ENCODE peak calls at places on chromosomes 13 and 19, in seven cellular contexts. One of them, this sample, is unnamed.

GRCh38 chr19:21439372-21439771 is 42.4 kb downstream of the ZNF493 start:
- DNase-seq in Peyer's patch: no peak
- DNase-seq in lower lobe of right lung: no peak
- DNase-seq in colonic mucosa: no peak
- DNase-seq in adrenal gland: no peak
- DNase-seq in IMR-90: no peak
- DNase-seq in neuronal stem cell: no peak
- DNase-seq in this sample: no peak

GRCh38 chr19:48330012-48330681 is 4.8 kb downstream of the EMP3 start:
- DNase-seq in Peyer's patch: peak
- DNase-seq in lower lobe of right lung: peak
- DNase-seq in colonic mucosa: peak
- DNase-seq in adrenal gland: peak
- DNase-seq in IMR-90: no peak
- DNase-seq in neuronal stem cell: peak
- DNase-seq in this sample: peak

GRCh38 chr13:75455962-75456361 is 26.0 kb downstream of the TBC1D4 start:
- DNase-seq in Peyer's patch: no peak
- DNase-seq in lower lobe of right lung: no peak
- DNase-seq in colonic mucosa: no peak
- DNase-seq in adrenal gland: no peak
- DNase-seq in IMR-90: no peak
- DNase-seq in neuronal stem cell: no peak
- DNase-seq in this sample: no peak

GRCh38 chr19:39676004-39676403 is 20.3 kb downstream of the LGALS16 start:
- DNase-seq in Peyer's patch: no peak
- DNase-seq in lower lobe of right lung: no peak
- DNase-seq in colonic mucosa: no peak
- DNase-seq in adrenal gland: no peak
- DNase-seq in IMR-90: no peak
- DNase-seq in neuronal stem cell: no peak
- DNase-seq in this sample: no peak

GRCh38 chr19:44637390-44637764 is 6.3 kb upstream of the PVR start:
- DNase-seq in Peyer's patch: no peak
- DNase-seq in lower lobe of right lung: no peak
- DNase-seq in colonic mucosa: no peak
- DNase-seq in adrenal gland: no peak
- DNase-seq in IMR-90: no peak
- DNase-seq in neuronal stem cell: no peak
- DNase-seq in this sample: no peak

GRCh38 chr19:42272989-42273406 is 3.9 kb downstream of the CIC start:
- DNase-seq in Peyer's patch: no peak
- DNase-seq in lower lobe of right lung: peak
- DNase-seq in colonic mucosa: no peak
- DNase-seq in adrenal gland: no peak
- DNase-seq in IMR-90: no peak
- DNase-seq in neuronal stem cell: no peak
- DNase-seq in this sample: no peak

GRCh38 chr19:58352760-58353671 is at the start of gene A1BG:
- DNase-seq in Peyer's patch: no peak
- DNase-seq in lower lobe of right lung: peak
- DNase-seq in colonic mucosa: no peak
- DNase-seq in adrenal gland: no peak
- DNase-seq in IMR-90: no peak
- DNase-seq in neuronal stem cell: no peak
- DNase-seq in this sample: peak

GRCh38 chr13:26022538-26023292 is 29.1 kb downstream of the SHISA2 start:
- DNase-seq in Peyer's patch: no peak
- DNase-seq in lower lobe of right lung: peak
- DNase-seq in colonic mucosa: no peak
- DNase-seq in adrenal gland: peak
- DNase-seq in IMR-90: peak
- DNase-seq in neuronal stem cell: no peak
- DNase-seq in this sample: no peak

GRCh38 chr19:57192064-57192395 is 730 bp downstream of the ZNF264 start:
- DNase-seq in Peyer's patch: no peak
- DNase-seq in lower lobe of right lung: no peak
- DNase-seq in colonic mucosa: no peak
- DNase-seq in adrenal gland: no peak
- DNase-seq in IMR-90: peak
- DNase-seq in neuronal stem cell: no peak
- DNase-seq in this sample: no peak

GRCh38 chr19:42178791-42179500 is 38.5 kb downstream of the DEDD2 start:
- DNase-seq in Peyer's patch: no peak
- DNase-seq in lower lobe of right lung: no peak
- DNase-seq in colonic mucosa: no peak
- DNase-seq in adrenal gland: no peak
- DNase-seq in IMR-90: no peak
- DNase-seq in neuronal stem cell: peak
- DNase-seq in this sample: no peak

GRCh38 chr13:65656740-65657329 is 1573.3 kb downstream of the PCDH9 start:
- DNase-seq in Peyer's patch: no peak
- DNase-seq in lower lobe of right lung: no peak
- DNase-seq in colonic mucosa: no peak
- DNase-seq in adrenal gland: no peak
- DNase-seq in IMR-90: peak
- DNase-seq in neuronal stem cell: no peak
- DNase-seq in this sample: no peak

GRCh38 chr19:10142701-10143375 is 23.1 kb upstream of the EIF3G start:
- DNase-seq in Peyer's patch: no peak
- DNase-seq in lower lobe of right lung: peak
- DNase-seq in colonic mucosa: no peak
- DNase-seq in adrenal gland: no peak
- DNase-seq in IMR-90: no peak
- DNase-seq in neuronal stem cell: no peak
- DNase-seq in this sample: peak

GRCh38 chr19:51027126-51027806 is 850 bp upstream of the KLK11 start:
- DNase-seq in Peyer's patch: no peak
- DNase-seq in lower lobe of right lung: no peak
- DNase-seq in colonic mucosa: no peak
- DNase-seq in adrenal gland: no peak
- DNase-seq in IMR-90: no peak
- DNase-seq in neuronal stem cell: no peak
- DNase-seq in this sample: no peak

GRCh38 chr13:77502104-77502720 is 33.3 kb upstream of the SCEL start:
- DNase-seq in Peyer's patch: no peak
- DNase-seq in lower lobe of right lung: no peak
- DNase-seq in colonic mucosa: no peak
- DNase-seq in adrenal gland: no peak
- DNase-seq in IMR-90: no peak
- DNase-seq in neuronal stem cell: no peak
- DNase-seq in this sample: no peak
- H3K27ac ChIP-seq in Peyer's patch: no peak
- H3K27ac ChIP-seq in lower lobe of right lung: no peak
- H3K27ac ChIP-seq in colonic mucosa: no peak
- H3K27ac ChIP-seq in adrenal gland: no peak
- H3K27ac ChIP-seq in IMR-90: no peak
- H3K27ac ChIP-seq in neuronal stem cell: no peak
- H3K27ac ChIP-seq in this sample: no peak

GRCh38 chr13:73076013-73076412 is 17.2 kb downstream of the KLF5 start:
- DNase-seq in Peyer's patch: no peak
- DNase-seq in lower lobe of right lung: no peak
- DNase-seq in colonic mucosa: no peak
- DNase-seq in adrenal gland: no peak
- DNase-seq in IMR-90: peak
- DNase-seq in neuronal stem cell: no peak
- DNase-seq in this sample: no peak
- H3K27ac ChIP-seq in Peyer's patch: peak
- H3K27ac ChIP-seq in lower lobe of right lung: no peak
- H3K27ac ChIP-seq in colonic mucosa: peak
- H3K27ac ChIP-seq in adrenal gland: no peak
- H3K27ac ChIP-seq in IMR-90: no peak
- H3K27ac ChIP-seq in neuronal stem cell: no peak
- H3K27ac ChIP-seq in this sample: no peak

GRCh38 chr19:38656171-38656981 is 8.9 kb downstream of the ACTN4 start:
- DNase-seq in Peyer's patch: no peak
- DNase-seq in lower lobe of right lung: no peak
- DNase-seq in colonic mucosa: no peak
- DNase-seq in adrenal gland: no peak
- DNase-seq in IMR-90: peak
- DNase-seq in neuronal stem cell: no peak
- DNase-seq in this sample: peak
- H3K27ac ChIP-seq in Peyer's patch: peak
- H3K27ac ChIP-seq in lower lobe of right lung: peak
- H3K27ac ChIP-seq in colonic mucosa: peak
- H3K27ac ChIP-seq in adrenal gland: peak
- H3K27ac ChIP-seq in IMR-90: peak
- H3K27ac ChIP-seq in neuronal stem cell: no peak
- H3K27ac ChIP-seq in this sample: peak

GRCh38 chr19:12969292-12969988 is at the start of gene DAND5:
- DNase-seq in Peyer's patch: no peak
- DNase-seq in lower lobe of right lung: no peak
- DNase-seq in colonic mucosa: no peak
- DNase-seq in adrenal gland: peak
- DNase-seq in IMR-90: no peak
- DNase-seq in neuronal stem cell: no peak
- DNase-seq in this sample: no peak

GRCh38 chr19:12967907-12968306 is 1.5 kb upstream of the DAND5 start:
- DNase-seq in Peyer's patch: no peak
- DNase-seq in lower lobe of right lung: no peak
- DNase-seq in colonic mucosa: no peak
- DNase-seq in adrenal gland: no peak
- DNase-seq in IMR-90: peak
- DNase-seq in neuronal stem cell: no peak
- DNase-seq in this sample: no peak

GRCh38 chr19:12965812-12966135 is 3.6 kb upstream of the DAND5 start:
- DNase-seq in Peyer's patch: no peak
- DNase-seq in lower lobe of right lung: no peak
- DNase-seq in colonic mucosa: no peak
- DNase-seq in adrenal gland: no peak
- DNase-seq in IMR-90: no peak
- DNase-seq in neuronal stem cell: no peak
- DNase-seq in this sample: no peak

GRCh38 chr19:12970070-12970820 is 869 bp downstream of the DAND5 start:
- DNase-seq in Peyer's patch: no peak
- DNase-seq in lower lobe of right lung: no peak
- DNase-seq in colonic mucosa: no peak
- DNase-seq in adrenal gland: no peak
- DNase-seq in IMR-90: no peak
- DNase-seq in neuronal stem cell: no peak
- DNase-seq in this sample: no peak

DNA sequence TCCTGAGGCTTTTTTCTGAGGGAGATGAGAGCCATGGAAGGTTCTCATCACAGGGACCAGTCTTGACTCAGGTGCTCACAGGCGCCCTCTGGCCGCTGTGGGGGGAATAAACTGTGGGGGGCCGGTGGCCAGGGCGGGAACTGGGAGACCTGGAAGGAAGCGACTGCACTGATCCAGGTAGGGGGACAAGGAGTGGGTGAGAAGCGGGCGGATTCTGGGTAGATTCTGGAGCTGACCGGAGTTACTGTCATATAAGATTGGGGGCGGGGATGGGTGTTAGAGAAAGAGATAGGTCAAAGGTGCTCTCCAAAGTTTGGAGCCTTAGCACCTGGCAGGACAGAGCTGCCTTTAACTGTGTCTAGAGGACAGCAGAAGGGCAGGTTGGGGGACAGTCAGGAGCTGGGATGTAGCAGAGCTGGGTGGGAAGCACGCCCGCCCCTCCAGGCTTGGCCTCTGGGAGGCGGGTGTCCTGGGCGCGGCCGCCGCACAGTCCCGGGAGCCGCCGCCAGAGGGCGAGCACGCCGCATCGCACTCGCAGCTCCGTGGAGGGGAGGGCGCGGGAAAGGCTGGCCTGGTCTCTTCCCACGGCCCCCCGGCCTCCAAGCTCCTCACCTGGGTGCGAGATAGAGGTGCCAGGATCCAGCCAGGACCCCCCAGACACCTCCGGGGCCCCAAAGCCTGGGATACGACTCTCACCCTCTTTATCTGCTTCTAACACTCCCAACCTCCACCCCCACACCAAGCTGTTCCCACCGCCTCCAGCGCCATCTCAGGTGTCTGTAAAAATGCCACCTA is 4.2 kb upstream of the DAND5 start:
- DNase-seq in Peyer's patch: peak
- DNase-seq in lower lobe of right lung: peak
- DNase-seq in colonic mucosa: peak
- DNase-seq in adrenal gland: peak
- DNase-seq in IMR-90: peak
- DNase-seq in neuronal stem cell: peak
- DNase-seq in this sample: peak
- H3K27ac ChIP-seq in Peyer's patch: peak
- H3K27ac ChIP-seq in lower lobe of right lung: peak
- H3K27ac ChIP-seq in colonic mucosa: peak
- H3K27ac ChIP-seq in adrenal gland: peak
- H3K27ac ChIP-seq in IMR-90: peak
- H3K27ac ChIP-seq in neuronal stem cell: peak
- H3K27ac ChIP-seq in this sample: peak

DNA sequence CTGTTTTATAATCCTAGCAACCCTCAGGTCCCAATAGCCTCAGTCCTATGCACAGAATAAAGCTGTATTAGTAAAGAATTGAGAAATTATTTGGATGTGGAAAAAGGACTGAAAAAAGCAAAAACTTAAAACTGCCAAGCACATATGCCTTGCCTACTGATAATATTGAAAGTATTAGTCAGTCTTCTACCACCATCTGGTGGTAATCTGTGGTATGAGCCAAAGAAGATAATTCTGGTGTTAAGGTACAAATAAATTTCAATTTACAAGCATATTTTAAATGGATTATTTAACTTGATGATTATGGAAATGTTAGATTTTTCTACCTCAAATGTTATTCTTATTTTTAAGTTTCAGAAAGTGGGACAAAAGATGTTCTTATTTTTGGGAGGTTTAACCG is 460.3 kb upstream of the KLHL1 start:
- DNase-seq in Peyer's patch: no peak
- DNase-seq in lower lobe of right lung: no peak
- DNase-seq in colonic mucosa: peak
- DNase-seq in adrenal gland: no peak
- DNase-seq in IMR-90: peak
- DNase-seq in neuronal stem cell: peak
- DNase-seq in this sample: no peak
- H3K27ac ChIP-seq in Peyer's patch: no peak
- H3K27ac ChIP-seq in lower lobe of right lung: no peak
- H3K27ac ChIP-seq in colonic mucosa: no peak
- H3K27ac ChIP-seq in adrenal gland: no peak
- H3K27ac ChIP-seq in IMR-90: no peak
- H3K27ac ChIP-seq in neuronal stem cell: no peak
- H3K27ac ChIP-seq in this sample: no peak

DNA sequence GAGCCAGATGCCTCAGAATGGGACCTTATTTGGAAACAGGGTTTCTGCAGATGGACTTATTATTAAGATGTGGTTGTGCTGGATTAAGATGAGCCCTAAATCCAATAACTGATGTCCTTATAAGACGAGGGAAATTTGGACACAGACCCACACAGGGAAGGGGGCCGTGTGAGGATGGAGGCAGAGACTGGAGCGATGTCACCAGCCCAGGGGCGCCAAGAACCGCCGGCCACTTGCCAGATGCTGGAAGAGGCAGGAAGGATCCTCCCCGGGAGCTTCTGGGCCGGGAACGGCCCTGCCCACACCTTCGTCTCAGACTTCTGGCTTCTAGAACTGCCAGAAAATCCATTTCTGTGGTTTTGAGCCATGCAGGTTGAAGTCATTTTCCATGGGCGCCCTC is 26.6 kb downstream of the GNG7 start:
- DNase-seq in Peyer's patch: no peak
- DNase-seq in lower lobe of right lung: no peak
- DNase-seq in colonic mucosa: no peak
- DNase-seq in adrenal gland: no peak
- DNase-seq in IMR-90: no peak
- DNase-seq in neuronal stem cell: no peak
- DNase-seq in this sample: no peak
- H3K27ac ChIP-seq in Peyer's patch: peak
- H3K27ac ChIP-seq in lower lobe of right lung: no peak
- H3K27ac ChIP-seq in colonic mucosa: no peak
- H3K27ac ChIP-seq in adrenal gland: no peak
- H3K27ac ChIP-seq in IMR-90: no peak
- H3K27ac ChIP-seq in neuronal stem cell: no peak
- H3K27ac ChIP-seq in this sample: no peak

This sample was measured in CD8-positive, alpha-beta memory T cell.